ENCODE peak calls at places on chromosomes 1 and 21, in seven cellular contexts. J, F, X, O, P, I and H are unnamed samples.

GRCh38 chr21:36282568-36283230 is 37.3 kb upstream of the MORC3 start:
- DNase-seq in O (no peak), X (no peak), P (peak; percentile 20), J (no peak), F (no peak), I (no peak), H (no peak)

GRCh38 chr1:215777370-215777925 is 210.3 kb downstream of the KCTD3 start:
- DNase-seq in O (no peak), X (no peak), P (no peak), J (no peak), F (no peak), I (no peak), H (no peak)

GRCh38 chr1:9603766-9604753 is 15.3 kb downstream of the TMEM201 start:
- DNase-seq in J (no peak), F (no peak), I (no peak), P (no peak), X (no peak), O (no peak), H (no peak)

GRCh38 chr1:100362821-100363466 is 10.6 kb downstream of the CDC14A start:
- DNase-seq in P (peak; percentile 14), I (no peak), X (no peak), O (no peak), F (no peak), J (no peak), H (no peak)

GRCh38 chr1:39701092-39701460 is 9.8 kb upstream of the HPCAL4 start:
- DNase-seq in P (peak; percentile 67), J (peak; percentile 45), I (no peak), O (no peak), F (no peak), X (no peak), H (no peak)

GRCh38 chr1:61190476-61191067 is 108.2 kb downstream of the NFIA start:
- DNase-seq in J (no peak), P (no peak), F (no peak), X (no peak), O (no peak), I (no peak), H (no peak)

GRCh38 chr1:22281521-22282241 is 138.8 kb upstream of the WNT4 start:
- DNase-seq in P (no peak), I (no peak), X (no peak), O (no peak), F (no peak), J (no peak), H (no peak)

GRCh38 chr1:203368624-203369451 is 17.9 kb upstream of the FMOD start:
- DNase-seq in I (no peak), P (no peak), J (peak; percentile 65), O (no peak), X (peak; percentile 54), F (peak; percentile 54), H (no peak)

GRCh38 chr1:61011514-61012263 is 70.7 kb upstream of the NFIA start:
- DNase-seq in F (no peak), J (no peak), I (no peak), X (no peak), O (no peak), P (no peak), H (no peak)

GRCh38 chr1:20376880-20377494 is 86.3 kb downstream of the VWA5B1 start:
- DNase-seq in O (no peak), J (peak; percentile 32), F (peak; percentile 63), I (peak; percentile 49), X (peak; percentile 44), P (no peak), H (peak; percentile 79)

GRCh38 chr1:192441492-192441891 is 124.7 kb downstream of the RGS21 start:
- DNase-seq in O (no peak), J (no peak), X (no peak), P (no peak), I (no peak), F (no peak), H (no peak)

GRCh38 chr1:62436039-62436465 is 797 bp upstream of the USP1 start:
- DNase-seq in F (peak; percentile 97), O (peak; percentile 96), X (no peak), P (no peak), I (no peak), J (peak; percentile 96), H (peak; percentile 99)

GRCh38 chr1:218344814-218345672 is at the start of gene TGFB2:
- DNase-seq in F (peak; percentile 21), P (peak; percentile 94), X (no peak), I (no peak), J (no peak), O (peak; percentile 30), H (no peak)

GRCh38 chr1:209395169-209395568 is 188.3 kb upstream of the CAMK1G start:
- DNase-seq in F (no peak), X (no peak), I (no peak), J (no peak), O (no peak), P (no peak), H (no peak)
- H3K4me1 ChIP-seq in F (peaks cover 14% of the 10 kb centered on the region), X (no peaks in the 10 kb centered on the region), I (no peaks in the 10 kb centered on the region), J (no peaks in the 10 kb centered on the region), O (no peaks in the 10 kb centered on the region), P (peaks cover 17% of the 10 kb centered on the region), H (no peaks in the 10 kb centered on the region)

DNA sequence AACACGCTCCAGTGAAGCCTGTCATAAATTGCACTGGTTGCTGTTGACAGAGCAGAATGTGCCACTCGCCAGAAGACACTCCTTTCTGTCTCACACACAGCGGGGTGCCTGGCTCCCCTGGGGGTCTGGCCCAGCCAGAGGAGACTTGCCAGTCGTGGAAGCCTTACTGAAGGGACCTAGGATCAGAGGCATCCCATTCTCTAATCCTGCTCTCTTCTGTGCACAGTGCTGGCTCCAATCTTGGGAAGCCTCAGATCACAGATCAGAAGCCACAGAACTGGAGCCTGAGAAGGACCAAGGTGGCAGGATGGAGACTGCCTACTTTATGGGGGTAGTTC is 1.4 kb downstream of the SLC9A1 start:
- DNase-seq in F (peak; percentile 47), I (peak; percentile 24), X (no peak), P (peak; percentile 6), O (no peak), J (no peak), H (no peak)
- H3K4me3 ChIP-seq in F (peak overlapping the region; percentile 26), I (peak overlapping the region; percentile 7), X (peak overlapping the region; percentile 34), P (peak overlapping the region; percentile 62), O (peak overlapping the region; percentile 85), J (peak overlapping the region; percentile 83), H (peak overlapping the region; percentile 23)

GRCh38 chr1:91307784-91308409 is 96.7 kb downstream of the HFM1 start:
- DNase-seq in X (no peak), O (no peak), J (no peak), P (no peak), I (no peak), F (no peak), H (no peak)
- H3K4me1 ChIP-seq in X (no peaks in the 10 kb centered on the region), O (no peaks in the 10 kb centered on the region), J (no peaks in the 10 kb centered on the region), P (no peaks in the 10 kb centered on the region), I (no peaks in the 10 kb centered on the region), F (no peaks in the 10 kb centered on the region), H (no peaks in the 10 kb centered on the region)

GRCh38 chr1:244954358-244954757 is 90.0 kb upstream of the HNRNPU start:
- DNase-seq in X (no peak), P (no peak), J (no peak), F (no peak), O (no peak), I (no peak), H (no peak)

GRCh38 chr1:244953865-244954264 is 89.5 kb upstream of the HNRNPU start:
- DNase-seq in I (no peak), O (no peak), X (no peak), F (no peak), P (no peak), J (no peak), H (no peak)

GRCh38 chr1:244952280-244952933 is 88.1 kb upstream of the HNRNPU start:
- DNase-seq in J (no peak), O (no peak), X (no peak), F (no peak), I (no peak), P (no peak), H (no peak)

GRCh38 chr1:244955661-244956060 is 91.3 kb upstream of the HNRNPU start:
- DNase-seq in F (no peak), J (no peak), O (no peak), P (no peak), I (no peak), X (no peak), H (no peak)

GRCh38 chr1:244952940-244953339 is 88.6 kb upstream of the HNRNPU start:
- DNase-seq in X (no peak), F (peak; percentile 73), I (no peak), P (no peak), J (no peak), O (no peak), H (no peak)
- H3K4me3 ChIP-seq in X (no peak overlapping the region), F (no peak overlapping the region), I (no peak overlapping the region), P (no peak overlapping the region), J (no peak overlapping the region), O (no peak overlapping the region), H (no peak overlapping the region)

DNA sequence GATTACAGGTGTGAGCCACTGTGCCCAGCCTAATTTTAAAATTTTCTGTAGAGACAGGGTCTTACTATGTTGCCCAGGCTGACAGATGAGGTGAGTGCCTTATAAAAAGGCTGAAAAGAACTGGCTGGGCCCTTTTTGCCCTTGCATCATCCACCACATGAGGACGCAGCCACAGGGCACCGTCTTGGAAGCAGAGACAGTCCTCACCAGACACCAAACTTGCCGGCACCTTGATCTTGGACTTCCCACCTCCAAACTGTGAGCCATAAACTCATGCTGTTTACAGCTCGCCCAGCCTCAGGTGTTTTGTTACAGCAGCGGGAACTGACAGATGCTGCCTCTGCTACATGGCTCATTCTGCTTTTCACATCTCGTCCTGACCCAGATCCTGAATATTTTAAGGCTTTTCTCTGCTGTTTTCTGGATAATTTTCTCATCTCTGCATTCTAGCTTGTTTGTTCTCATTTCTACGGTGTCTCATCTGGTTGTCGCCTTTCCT is 19.1 kb upstream of the PCBP3 start:
- DNase-seq in J (no peak), P (no peak), I (no peak), F (no peak), X (no peak), O (no peak), H (peak; percentile 27)
- H3K4me1 ChIP-seq in J (no peaks in the 10 kb centered on the region), P (no peaks in the 10 kb centered on the region), I (peaks cover 8% of the 10 kb centered on the region), F (no peaks in the 10 kb centered on the region), X (no peaks in the 10 kb centered on the region), O (no peaks in the 10 kb centered on the region), H (no peaks in the 10 kb centered on the region)

DNA sequence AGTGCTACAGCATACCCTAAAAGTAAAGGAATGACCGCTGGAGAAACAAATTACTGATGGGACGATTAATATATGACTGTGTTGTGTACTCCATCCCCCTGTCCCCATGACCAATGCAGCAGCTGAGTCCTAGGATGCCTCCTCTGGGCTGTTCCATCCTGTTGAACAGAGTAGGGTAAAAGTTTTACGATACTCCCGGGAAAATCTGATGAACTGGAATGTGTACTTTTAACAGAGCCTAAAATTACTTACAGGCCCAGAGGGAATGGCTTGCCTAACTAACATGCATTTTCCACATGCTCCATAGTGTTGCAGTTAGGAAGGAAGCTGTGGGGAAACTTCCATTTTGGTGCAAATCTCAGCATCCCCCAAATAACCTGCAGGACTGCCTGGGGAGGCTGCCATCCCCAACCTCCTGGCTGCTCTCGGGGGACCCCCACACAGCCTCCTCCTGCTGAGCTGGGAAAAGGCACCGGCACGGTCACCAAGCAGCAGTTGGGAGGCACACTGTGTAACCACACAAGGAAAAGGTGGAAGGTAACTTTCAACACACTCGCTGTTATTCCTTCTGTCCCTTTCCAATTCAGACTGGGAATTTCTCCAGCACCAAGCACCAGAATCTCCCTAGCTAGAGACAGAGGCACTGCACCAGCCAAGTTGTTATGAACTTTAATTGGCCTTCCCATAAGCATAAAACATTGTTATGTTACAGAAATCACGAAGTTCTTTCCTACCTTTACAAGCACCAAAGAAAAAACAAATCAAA is 97.2 kb downstream of the BCAR3 start:
- DNase-seq in X (no peak), I (no peak), J (no peak), F (no peak), O (no peak), P (no peak), H (peak; percentile 29)
- H3K4me3 ChIP-seq in X (no peak overlapping the region), I (no peak overlapping the region), J (peak overlapping the region; percentile 49), F (no peak overlapping the region), O (no peak overlapping the region), P (no peak overlapping the region), H (no peak overlapping the region)

GRCh38 chr1:8410791-8411190 is 92.9 kb downstream of the SLC45A1 start:
- DNase-seq in X (no peak), P (no peak), I (no peak), J (no peak), F (no peak), O (no peak), H (no peak)
- H3K4me1 ChIP-seq in X (peaks cover 62% of the 10 kb centered on the region), P (peaks cover 45% of the 10 kb centered on the region), I (no peaks in the 10 kb centered on the region), J (peaks cover 100% of the 10 kb centered on the region), F (peaks cover 100% of the 10 kb centered on the region), O (no peaks in the 10 kb centered on the region), H (peaks cover 79% of the 10 kb centered on the region)